ENCODE peak calls at places on chromosomes 2 and 18, in nine cellular contexts. N is AG04450, Z is HFF-Myc, U is AG04449, P is A549, H is cardiac muscle cell, I is hepatocyte, V is BE2C, J is adrenal gland. W is an unnamed sample.
A peak's percentile ranks its signal among the peaks of the same experiment; 100 is the strongest.

GRCh38 chr2:120677221-120677620 is 58.4 kb upstream of the GLI2 start:
- DNase-seq in N (no peak), Z (no peak), U (no peak), P (no peak), H (no peak), I (no peak), V (no peak), J (no peak), W (no peak)

GRCh38 chr2:216159646-216160045 is 50.5 kb downstream of the XRCC5 start:
- DNase-seq in N (no peak), Z (no peak), U (no peak), P (no peak), H (no peak), I (no peak), V (no peak), J (peak; percentile 46), W (no peak)

GRCh38 chr2:29187926-29188325 is 72.7 kb downstream of the CLIP4 start:
- DNase-seq in N (no peak), Z (no peak), U (peak; percentile 42), P (no peak), H (no peak), I (no peak), V (no peak), J (no peak), W (no peak)

GRCh38 chr2:26848336-26849055 is 564 bp downstream of the DPYSL5 start:
- DNase-seq in N (no peak), Z (no peak), U (no peak), P (peak; percentile 38), H (peak; percentile 34), I (peak; percentile 39), V (peak; percentile 59), J (no peak), W (no peak)

GRCh38 chr2:198440833-198441232 is 636.4 kb downstream of the PLCL1 start:
- DNase-seq in N (no peak), Z (no peak), U (no peak), P (no peak), H (no peak), I (no peak), V (no peak), J (no peak), W (no peak)

GRCh38 chr2:200454839-200455801 is 54.7 kb downstream of the KCTD18 start:
- DNase-seq in N (no peak), Z (peak; percentile 14), U (no peak), P (peak; percentile 33), H (no peak), I (no peak), V (no peak), J (peak; percentile 34), W (no peak)

GRCh38 chr2:128465246-128466170 is 146.8 kb upstream of the HS6ST1 start:
- DNase-seq in N (no peak), Z (no peak), U (no peak), P (no peak), H (no peak), I (no peak), V (no peak), J (no peak), W (no peak)

GRCh38 chr2:135797497-135798274 is 39.3 kb downstream of the LCT start:
- DNase-seq in N (peak; percentile 61), Z (peak; percentile 47), U (no peak), P (peak; percentile 82), H (peak; percentile 79), I (peak; percentile 88), V (peak; percentile 69), J (peak; percentile 81), W (no peak)

GRCh38 chr18:63949068-63949737 is at the start of gene HMSD:
- DNase-seq in N (no peak), Z (no peak), U (no peak), P (peak; percentile 40), H (peak; percentile 62), I (peak; percentile 72), V (peak; percentile 55), J (no peak), W (no peak)

GRCh38 chr2:147845608-147846002 is 776 bp downstream of the ACVR2A start:
- DNase-seq in N (no peak), Z (no peak), U (no peak), P (no peak), H (peak; percentile 23), I (no peak), V (no peak), J (no peak), W (no peak)

GRCh38 chr2:136112317-136112891 is 5.5 kb downstream of the CXCR4 start:
- DNase-seq in N (no peak), Z (no peak), U (no peak), P (no peak), H (no peak), I (no peak), V (no peak), J (no peak), W (no peak)

GRCh38 chr18:50268022-50268747 is 1.9 kb upstream of the CFAP53 start:
- DNase-seq in N (no peak), Z (no peak), U (no peak), P (peak; percentile 80), H (peak; percentile 68), I (peak; percentile 83), V (peak; percentile 52), J (peak; percentile 76), W (peak; percentile 35)

GRCh38 chr2:131488306-131489205 is 3.6 kb downstream of the MZT2A start:
- DNase-seq in N (no peak), Z (no peak), U (no peak), P (no peak), H (peak; percentile 10), I (no peak), V (no peak), J (no peak), W (no peak)

GRCh38 chr2:152762202-152762601 is 43.8 kb downstream of the ARL6IP6 start:
- DNase-seq in N (peak; percentile 81), Z (no peak), U (peak; percentile 38), P (no peak), H (no peak), I (peak; percentile 8), V (no peak), J (no peak), W (no peak)

GRCh38 chr2:146806295-146807005 is 1038.4 kb upstream of the ACVR2A start:
- DNase-seq in N (no peak), Z (no peak), U (no peak), P (no peak), H (no peak), I (no peak), V (no peak), J (no peak), W (no peak)

GRCh38 chr2:217398101-217398500 is 538.2 kb upstream of the TNP1 start:
- DNase-seq in N (no peak), Z (no peak), U (no peak), P (no peak), H (no peak), I (no peak), V (no peak), J (no peak), W (no peak)

DNA sequence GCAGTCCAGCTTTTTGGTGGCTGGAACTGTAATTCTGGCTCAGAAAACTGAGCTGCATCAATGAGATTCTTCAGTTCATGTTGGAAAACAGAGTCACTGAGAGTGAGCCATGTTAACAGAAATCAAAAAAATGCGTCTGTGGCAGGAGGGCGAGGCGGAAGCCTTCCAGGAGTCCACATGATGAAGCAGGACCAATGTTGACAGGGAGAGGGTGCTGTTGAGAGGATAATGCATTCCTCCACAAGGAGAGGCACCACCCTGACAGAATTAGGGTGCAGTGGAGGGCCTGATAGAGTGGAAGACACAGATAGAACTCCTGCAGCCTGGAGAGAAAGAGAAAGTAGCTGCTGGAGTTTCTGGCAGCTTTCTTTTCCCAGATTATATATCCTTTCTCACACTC is 111.5 kb downstream of the MGAT5 start:
- DNase-seq in N (no peak), Z (no peak), U (no peak), P (peak; percentile 20), H (no peak), I (no peak), V (no peak), J (no peak), W (no peak)
- TF ChIP-seq CTCF in N (peak; percentile 17), Z (peak; percentile 16), U (peak; percentile 8), P (no peak), H (no peak), I (no peak), V (no peak), J (no peak), W (no peak)

DNA sequence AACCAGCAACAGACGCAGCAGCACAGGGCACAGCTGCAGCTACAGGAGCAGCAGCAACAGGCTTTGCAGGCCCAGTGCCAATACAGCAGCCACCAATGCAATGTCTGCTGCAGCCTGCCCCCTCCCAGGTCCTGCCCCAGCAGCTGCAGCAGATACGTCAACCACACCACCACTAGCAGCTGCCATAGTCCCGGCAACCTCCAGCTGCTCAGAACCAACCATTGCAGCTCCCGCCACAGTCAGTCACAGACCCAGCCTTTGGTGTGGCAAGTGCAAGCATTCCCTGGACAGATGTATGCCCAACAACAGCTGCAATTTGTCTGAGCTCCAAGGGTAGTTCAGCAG is 53.3 kb upstream of the TUBA3E start:
- DNase-seq in N (no peak), Z (no peak), U (no peak), P (no peak), H (no peak), I (no peak), V (no peak), J (no peak), W (no peak)
- H3K4me3 ChIP-seq in N (no peak overlapping the region), Z (no peak overlapping the region), U (no peak overlapping the region), P (no peak overlapping the region), H (no peak overlapping the region), I (no peak overlapping the region), V (no peak overlapping the region), J (no peak overlapping the region), W (peak overlapping the region; percentile 51)

GRCh38 chr2:109611467-109612095 is 2.2 kb downstream of the SEPTIN10 start:
- DNase-seq in N (peak; percentile 78), Z (no peak), U (peak; percentile 79), P (peak; percentile 51), H (no peak), I (no peak), V (no peak), J (no peak), W (no peak)
- TF ChIP-seq CTCF in N (no peak), Z (no peak), U (no peak), P (peak; percentile 26), H (no peak), I (peak; percentile 11), V (no peak), J (no peak), W (no peak)

GRCh38 chr2:233689498-233689897 is 3.2 kb upstream of the UGT1A6 start:
- DNase-seq in N (no peak), Z (no peak), U (no peak), P (no peak), H (no peak), I (no peak), V (no peak), J (no peak), W (no peak)

GRCh38 chr2:233693963-233694362 is 1.3 kb downstream of the UGT1A6 start:
- DNase-seq in N (no peak), Z (no peak), U (no peak), P (no peak), H (no peak), I (no peak), V (no peak), J (no peak), W (no peak)

GRCh38 chr2:233690444-233690843 is 2.2 kb upstream of the UGT1A6 start:
- DNase-seq in N (no peak), Z (no peak), U (no peak), P (peak; percentile 71), H (no peak), I (no peak), V (no peak), J (no peak), W (no peak)

GRCh38 chr2:233691443-233692433 is 952 bp upstream of the UGT1A6 start:
- DNase-seq in N (no peak), Z (no peak), U (no peak), P (no peak), H (no peak), I (no peak), V (no peak), J (no peak), W (no peak)

GRCh38 chr2:233692648-233693047 is at the start of gene UGT1A6:
- DNase-seq in N (no peak), Z (no peak), U (no peak), P (no peak), H (no peak), I (no peak), V (no peak), J (no peak), W (no peak)
- H3K4me3 ChIP-seq in N (no peak within 1 kb of the TSS), Z (no peak within 1 kb of the TSS), U (no peak within 1 kb of the TSS), P (no peak within 1 kb of the TSS), H (no peak within 1 kb of the TSS), I (no peak within 1 kb of the TSS), V (no peak within 1 kb of the TSS), J (no peak within 1 kb of the TSS), W (no peak within 1 kb of the TSS)